ENCODE peak calls at places on chromosomes 12 and 14, in eight cellular contexts. X, O, I, J, G, K, T and Z are unnamed samples.

GRCh38 chr12:51323317-51323960 is 535 bp downstream of the BIN2 start:
- DNase-seq in G (no peak), I (peak), J (peak), X (no peak), T (peak), O (no peak), K (peak), Z (no peak)

GRCh38 chr14:66709292-66709691 is 201.3 kb downstream of the GPHN start:
- DNase-seq in G (no peak), O (no peak), J (no peak), K (no peak), I (no peak), X (no peak), T (no peak), Z (peak)

GRCh38 chr14:98146416-98146815 is 1125.6 kb downstream of the BCL11B start:
- DNase-seq in O (no peak), X (no peak), T (no peak), K (no peak), J (no peak), I (no peak), G (no peak), Z (no peak)

GRCh38 chr14:100531591-100532121 is 55.6 kb downstream of the BEGAIN start:
- DNase-seq in J (no peak), X (peak), O (no peak), T (peak), I (no peak), K (no peak), G (no peak), Z (no peak)

GRCh38 chr12:109093022-109093918 is at the start of gene ALKBH2:
- DNase-seq in X (peak), G (peak), J (peak), T (peak), K (peak), I (peak), O (peak), Z (peak)

GRCh38 chr14:55794655-55795583 is 214.9 kb downstream of the KTN1 start:
- DNase-seq in I (no peak), G (no peak), O (no peak), K (no peak), T (no peak), X (no peak), J (no peak), Z (no peak)

GRCh38 chr14:29350496-29350895 is 577.2 kb downstream of the PRKD1 start:
- DNase-seq in K (no peak), O (no peak), X (no peak), T (no peak), J (no peak), I (no peak), G (no peak), Z (no peak)

GRCh38 chr12:5015711-5016492 is 27.8 kb upstream of the KCNA5 start:
- DNase-seq in G (no peak), X (no peak), T (no peak), O (no peak), I (no peak), K (no peak), J (no peak), Z (no peak)

GRCh38 chr12:91852646-91853045 is 293.0 kb downstream of the BTG1 start:
- DNase-seq in O (no peak), G (no peak), I (no peak), J (no peak), K (no peak), X (no peak), T (no peak), Z (peak)

GRCh38 chr12:80761818-80762217 is 45.1 kb downstream of the MYF5 start:
- DNase-seq in J (no peak), G (no peak), I (no peak), K (no peak), T (no peak), X (no peak), O (no peak), Z (no peak)

GRCh38 chr12:101209319-101210302 is at the start of gene SLC5A8:
- DNase-seq in O (no peak), K (no peak), T (no peak), I (no peak), X (no peak), G (no peak), J (no peak), Z (no peak)

GRCh38 chr12:49838973-49839633 is 3.8 kb downstream of the BCDIN3D start:
- DNase-seq in X (no peak), I (peak), O (no peak), J (peak), G (no peak), K (peak), T (peak), Z (no peak)

GRCh38 chr14:51236314-51236713 is 3.7 kb upstream of the TMX1 start:
- DNase-seq in T (no peak), G (no peak), J (no peak), K (no peak), O (no peak), I (no peak), X (no peak), Z (peak)

GRCh38 chr12:120229071-120229582 is 28.2 kb upstream of the RPLP0 start:
- DNase-seq in O (no peak), T (no peak), K (no peak), G (no peak), I (peak), X (no peak), J (no peak), Z (no peak)
- H3K4me3 ChIP-seq in O (no peak), T (peak), K (peak), G (no peak), I (peak), X (no peak), J (no peak), Z (no peak)

GRCh38 chr12:121918679-121919038 is 267 bp downstream of the CFAP251 start:
- DNase-seq in O (no peak), X (no peak), T (no peak), I (peak), G (no peak), J (no peak), K (no peak), Z (no peak)
- H3K4me3 ChIP-seq in O (peak), X (peak), T (peak), I (peak), G (peak), J (no peak), K (peak), Z (peak)

GRCh38 chr12:6853626-6854025 is 1.7 kb downstream of the USP5 start:
- DNase-seq in I (no peak), J (no peak), O (no peak), X (no peak), T (no peak), K (no peak), G (no peak), Z (no peak)
- H3K4me3 ChIP-seq in I (peak), J (peak), O (peak), X (peak), T (no peak), K (no peak), G (peak), Z (no peak)

GRCh38 chr14:67719866-67720265 is 18.2 kb downstream of the RDH12 start:
- DNase-seq in X (no peak), I (no peak), K (no peak), O (no peak), J (no peak), G (no peak), T (no peak), Z (no peak)

GRCh38 chr14:67718265-67718664 is 16.6 kb downstream of the RDH12 start:
- DNase-seq in O (no peak), J (no peak), G (no peak), X (no peak), T (no peak), K (no peak), I (no peak), Z (no peak)

GRCh38 chr14:67721851-67722250 is 20.2 kb downstream of the RDH12 start:
- DNase-seq in J (no peak), G (no peak), O (no peak), X (no peak), K (no peak), T (no peak), I (no peak), Z (no peak)

GRCh38 chr14:67725171-67725570 is 23.5 kb downstream of the RDH12 start:
- DNase-seq in G (no peak), K (no peak), T (no peak), O (no peak), X (no peak), I (no peak), J (no peak), Z (no peak)

GRCh38 chr14:67722293-67722692 is 20.6 kb downstream of the RDH12 start:
- DNase-seq in T (no peak), K (no peak), G (no peak), I (no peak), O (no peak), X (no peak), J (no peak), Z (no peak)
- H3K4me3 ChIP-seq in T (no peak), K (no peak), G (no peak), I (no peak), O (no peak), X (no peak), J (no peak), Z (no peak)

GRCh38 chr14:91364524-91365270 is 52.9 kb downstream of the CCDC88C start:
- DNase-seq in J (no peak), O (no peak), X (no peak), K (no peak), T (no peak), I (no peak), G (no peak), Z (no peak)

GRCh38 chr14:91358654-91359210 is 58.9 kb downstream of the CCDC88C start:
- DNase-seq in T (no peak), I (peak), K (no peak), J (no peak), X (no peak), G (no peak), O (no peak), Z (no peak)

GRCh38 chr14:91360490-91361235 is 57.0 kb downstream of the CCDC88C start:
- DNase-seq in G (no peak), J (no peak), K (no peak), O (no peak), X (no peak), I (no peak), T (no peak), Z (no peak)

GRCh38 chr14:91363776-91364523 is 53.7 kb downstream of the CCDC88C start:
- DNase-seq in X (peak), O (no peak), T (no peak), I (peak), K (no peak), G (no peak), J (no peak), Z (no peak)

DNA sequence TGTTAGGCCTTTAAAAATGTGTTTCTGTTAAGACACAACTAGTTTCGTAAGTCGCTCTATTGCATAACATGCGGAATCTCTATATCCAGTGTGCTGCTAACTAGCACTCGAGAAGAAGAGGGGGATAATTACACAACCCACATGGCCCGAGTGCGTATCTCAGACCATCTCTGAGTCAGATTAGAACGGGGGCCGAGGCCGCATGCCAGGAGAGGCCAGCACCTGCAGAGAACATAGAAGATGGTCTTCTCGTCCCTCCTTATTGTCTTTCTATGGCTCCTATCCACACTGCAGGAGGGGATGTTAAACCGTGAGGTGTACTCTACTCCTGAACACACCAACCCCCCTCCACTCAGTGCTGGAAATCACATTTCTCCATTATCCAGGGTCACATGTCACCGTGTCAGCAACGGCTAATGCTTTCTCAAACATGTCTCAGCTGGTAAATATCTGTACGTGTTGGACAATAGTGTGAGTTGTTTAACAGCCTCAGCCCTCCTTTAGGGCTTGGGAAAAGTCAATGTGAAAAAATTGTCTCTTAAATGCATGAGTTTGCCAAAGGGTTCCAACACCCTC is 56.3 kb downstream of the CCDC88C start:
- DNase-seq in T (no peak), I (no peak), J (no peak), O (no peak), K (no peak), X (no peak), G (no peak), Z (no peak)
- H3K4me3 ChIP-seq in T (no peak), I (peak), J (no peak), O (no peak), K (no peak), X (no peak), G (no peak), Z (no peak)